ENCODE peak calls at places on chromosome 3, in ten cellular contexts. One of them, this sample, is unnamed.

GRCh38 chr3:101061312-101061711 is 68.1 kb upstream of the ABI3BP start:
- DNase-seq in HEK293T: no peak
- DNase-seq in pancreas: no peak
- DNase-seq in Right ventricle myocardium superior: no peak
- DNase-seq in NCI-H345: no peak
- DNase-seq in stimulated activated CD8-positive, alpha-beta memory T cell treated with anti-CD3 and anti-CD28 coated beads, Interleukin-2, amount 100 ng/mL, for 1 hour: no peak
- DNase-seq in activated CD8-positive, alpha-beta memory T cell treated with anti-CD3 and anti-CD28 coated beads for 48 hours: no peak
- DNase-seq in A549: no peak
- DNase-seq in mucosa of gallbladder: no peak
- DNase-seq in endothelial cell of umbilical vein: no peak
- DNase-seq in this sample: no peak

GRCh38 chr3:150370129-150370602 is 37.9 kb upstream of the TSC22D2 start:
- DNase-seq in pancreas: no peak
- DNase-seq in NCI-H345: no peak
- DNase-seq in mucosa of gallbladder: peak; percentile 58
- DNase-seq in activated CD8-positive, alpha-beta memory T cell treated with anti-CD3 and anti-CD28 coated beads for 48 hours: no peak
- DNase-seq in endothelial cell of umbilical vein: peak; percentile 91
- DNase-seq in stimulated activated CD8-positive, alpha-beta memory T cell treated with anti-CD3 and anti-CD28 coated beads, Interleukin-2, amount 100 ng/mL, for 1 hour: no peak
- DNase-seq in Right ventricle myocardium superior: no peak
- DNase-seq in HEK293T: peak; percentile 63
- DNase-seq in A549: peak; percentile 95
- DNase-seq in this sample: no peak

GRCh38 chr3:70973558-70973957 is 610.0 kb downstream of the FOXP1 start:
- DNase-seq in stimulated activated CD8-positive, alpha-beta memory T cell treated with anti-CD3 and anti-CD28 coated beads, Interleukin-2, amount 100 ng/mL, for 1 hour: no peak
- DNase-seq in mucosa of gallbladder: no peak
- DNase-seq in activated CD8-positive, alpha-beta memory T cell treated with anti-CD3 and anti-CD28 coated beads for 48 hours: no peak
- DNase-seq in endothelial cell of umbilical vein: no peak
- DNase-seq in HEK293T: no peak
- DNase-seq in Right ventricle myocardium superior: no peak
- DNase-seq in NCI-H345: no peak
- DNase-seq in A549: peak; percentile 30
- DNase-seq in pancreas: no peak
- DNase-seq in this sample: no peak

GRCh38 chr3:191473766-191474198 is 12.8 kb downstream of the PYDC2 start:
- DNase-seq in HEK293T: no peak
- DNase-seq in Right ventricle myocardium superior: no peak
- DNase-seq in pancreas: no peak
- DNase-seq in stimulated activated CD8-positive, alpha-beta memory T cell treated with anti-CD3 and anti-CD28 coated beads, Interleukin-2, amount 100 ng/mL, for 1 hour: no peak
- DNase-seq in activated CD8-positive, alpha-beta memory T cell treated with anti-CD3 and anti-CD28 coated beads for 48 hours: no peak
- DNase-seq in endothelial cell of umbilical vein: no peak
- DNase-seq in A549: no peak
- DNase-seq in NCI-H345: no peak
- DNase-seq in mucosa of gallbladder: no peak
- DNase-seq in this sample: no peak

GRCh38 chr3:195583831-195584542 is at the start of gene APOD:
- DNase-seq in mucosa of gallbladder: no peak
- DNase-seq in Right ventricle myocardium superior: peak; percentile 78
- DNase-seq in stimulated activated CD8-positive, alpha-beta memory T cell treated with anti-CD3 and anti-CD28 coated beads, Interleukin-2, amount 100 ng/mL, for 1 hour: no peak
- DNase-seq in HEK293T: no peak
- DNase-seq in A549: peak; percentile 25
- DNase-seq in NCI-H345: no peak
- DNase-seq in endothelial cell of umbilical vein: peak; percentile 48
- DNase-seq in activated CD8-positive, alpha-beta memory T cell treated with anti-CD3 and anti-CD28 coated beads for 48 hours: no peak
- DNase-seq in pancreas: no peak
- DNase-seq in this sample: no peak

GRCh38 chr3:168088106-168088722 is 7.5 kb downstream of the GOLIM4 start:
- DNase-seq in HEK293T: peak; percentile 25
- DNase-seq in activated CD8-positive, alpha-beta memory T cell treated with anti-CD3 and anti-CD28 coated beads for 48 hours: no peak
- DNase-seq in Right ventricle myocardium superior: no peak
- DNase-seq in endothelial cell of umbilical vein: no peak
- DNase-seq in mucosa of gallbladder: no peak
- DNase-seq in NCI-H345: no peak
- DNase-seq in A549: peak; percentile 27
- DNase-seq in pancreas: no peak
- DNase-seq in stimulated activated CD8-positive, alpha-beta memory T cell treated with anti-CD3 and anti-CD28 coated beads, Interleukin-2, amount 100 ng/mL, for 1 hour: no peak
- DNase-seq in this sample: peak; percentile 32

GRCh38 chr3:49628249-49628648 is 45.9 kb upstream of the APEH start:
- DNase-seq in pancreas: no peak
- DNase-seq in HEK293T: no peak
- DNase-seq in activated CD8-positive, alpha-beta memory T cell treated with anti-CD3 and anti-CD28 coated beads for 48 hours: no peak
- DNase-seq in stimulated activated CD8-positive, alpha-beta memory T cell treated with anti-CD3 and anti-CD28 coated beads, Interleukin-2, amount 100 ng/mL, for 1 hour: no peak
- DNase-seq in A549: no peak
- DNase-seq in NCI-H345: no peak
- DNase-seq in endothelial cell of umbilical vein: no peak
- DNase-seq in Right ventricle myocardium superior: no peak
- DNase-seq in mucosa of gallbladder: no peak
- DNase-seq in this sample: no peak

GRCh38 chr3:185746470-185746869 is 78.4 kb downstream of the IGF2BP2 start:
- DNase-seq in endothelial cell of umbilical vein: peak; percentile 54
- DNase-seq in HEK293T: no peak
- DNase-seq in mucosa of gallbladder: no peak
- DNase-seq in Right ventricle myocardium superior: no peak
- DNase-seq in A549: no peak
- DNase-seq in NCI-H345: no peak
- DNase-seq in activated CD8-positive, alpha-beta memory T cell treated with anti-CD3 and anti-CD28 coated beads for 48 hours: no peak
- DNase-seq in stimulated activated CD8-positive, alpha-beta memory T cell treated with anti-CD3 and anti-CD28 coated beads, Interleukin-2, amount 100 ng/mL, for 1 hour: no peak
- DNase-seq in pancreas: no peak
- DNase-seq in this sample: no peak

GRCh38 chr3:157238527-157238926 is 78.6 kb upstream of the CCNL1 start:
- DNase-seq in NCI-H345: no peak
- DNase-seq in activated CD8-positive, alpha-beta memory T cell treated with anti-CD3 and anti-CD28 coated beads for 48 hours: no peak
- DNase-seq in Right ventricle myocardium superior: no peak
- DNase-seq in stimulated activated CD8-positive, alpha-beta memory T cell treated with anti-CD3 and anti-CD28 coated beads, Interleukin-2, amount 100 ng/mL, for 1 hour: no peak
- DNase-seq in mucosa of gallbladder: no peak
- DNase-seq in HEK293T: no peak
- DNase-seq in A549: no peak
- DNase-seq in pancreas: no peak
- DNase-seq in endothelial cell of umbilical vein: no peak
- DNase-seq in this sample: no peak

GRCh38 chr3:8500966-8501365 is 657 bp upstream of the LMCD1 start:
- DNase-seq in stimulated activated CD8-positive, alpha-beta memory T cell treated with anti-CD3 and anti-CD28 coated beads, Interleukin-2, amount 100 ng/mL, for 1 hour: no peak
- DNase-seq in pancreas: no peak
- DNase-seq in A549: no peak
- DNase-seq in Right ventricle myocardium superior: no peak
- DNase-seq in HEK293T: no peak
- DNase-seq in endothelial cell of umbilical vein: no peak
- DNase-seq in NCI-H345: no peak
- DNase-seq in mucosa of gallbladder: no peak
- DNase-seq in activated CD8-positive, alpha-beta memory T cell treated with anti-CD3 and anti-CD28 coated beads for 48 hours: no peak
- DNase-seq in this sample: no peak

GRCh38 chr3:118108176-118108575 is 926.5 kb downstream of the IGSF11 start:
- DNase-seq in NCI-H345: no peak
- DNase-seq in activated CD8-positive, alpha-beta memory T cell treated with anti-CD3 and anti-CD28 coated beads for 48 hours: no peak
- DNase-seq in HEK293T: no peak
- DNase-seq in stimulated activated CD8-positive, alpha-beta memory T cell treated with anti-CD3 and anti-CD28 coated beads, Interleukin-2, amount 100 ng/mL, for 1 hour: no peak
- DNase-seq in endothelial cell of umbilical vein: no peak
- DNase-seq in mucosa of gallbladder: no peak
- DNase-seq in A549: no peak
- DNase-seq in pancreas: no peak
- DNase-seq in Right ventricle myocardium superior: no peak
- DNase-seq in this sample: no peak

GRCh38 chr3:104990758-104991157 is 376.0 kb upstream of the ALCAM start:
- DNase-seq in activated CD8-positive, alpha-beta memory T cell treated with anti-CD3 and anti-CD28 coated beads for 48 hours: no peak
- DNase-seq in NCI-H345: no peak
- DNase-seq in stimulated activated CD8-positive, alpha-beta memory T cell treated with anti-CD3 and anti-CD28 coated beads, Interleukin-2, amount 100 ng/mL, for 1 hour: no peak
- DNase-seq in HEK293T: no peak
- DNase-seq in Right ventricle myocardium superior: no peak
- DNase-seq in endothelial cell of umbilical vein: no peak
- DNase-seq in A549: no peak
- DNase-seq in pancreas: no peak
- DNase-seq in mucosa of gallbladder: no peak
- DNase-seq in this sample: no peak

GRCh38 chr3:192867645-192868044 is 50.0 kb downstream of the MB21D2 start:
- DNase-seq in endothelial cell of umbilical vein: no peak
- DNase-seq in pancreas: no peak
- DNase-seq in activated CD8-positive, alpha-beta memory T cell treated with anti-CD3 and anti-CD28 coated beads for 48 hours: no peak
- DNase-seq in HEK293T: no peak
- DNase-seq in Right ventricle myocardium superior: no peak
- DNase-seq in mucosa of gallbladder: no peak
- DNase-seq in A549: no peak
- DNase-seq in stimulated activated CD8-positive, alpha-beta memory T cell treated with anti-CD3 and anti-CD28 coated beads, Interleukin-2, amount 100 ng/mL, for 1 hour: no peak
- DNase-seq in NCI-H345: no peak
- DNase-seq in this sample: no peak

GRCh38 chr3:126472277-126473006 is 3.2 kb downstream of the ZXDC start:
- DNase-seq in endothelial cell of umbilical vein: peak; percentile 88
- DNase-seq in HEK293T: peak; percentile 41
- DNase-seq in mucosa of gallbladder: peak; percentile 45
- DNase-seq in Right ventricle myocardium superior: peak; percentile 73
- DNase-seq in stimulated activated CD8-positive, alpha-beta memory T cell treated with anti-CD3 and anti-CD28 coated beads, Interleukin-2, amount 100 ng/mL, for 1 hour: no peak
- DNase-seq in activated CD8-positive, alpha-beta memory T cell treated with anti-CD3 and anti-CD28 coated beads for 48 hours: no peak
- DNase-seq in A549: peak; percentile 73
- DNase-seq in NCI-H345: peak; percentile 68
- DNase-seq in pancreas: peak; percentile 55
- DNase-seq in this sample: no peak

GRCh38 chr3:181718416-181718815 is 6.7 kb downstream of the SOX2 start:
- DNase-seq in pancreas: no peak
- DNase-seq in NCI-H345: no peak
- DNase-seq in HEK293T: no peak
- DNase-seq in Right ventricle myocardium superior: no peak
- DNase-seq in A549: no peak
- DNase-seq in mucosa of gallbladder: no peak
- DNase-seq in activated CD8-positive, alpha-beta memory T cell treated with anti-CD3 and anti-CD28 coated beads for 48 hours: no peak
- DNase-seq in stimulated activated CD8-positive, alpha-beta memory T cell treated with anti-CD3 and anti-CD28 coated beads, Interleukin-2, amount 100 ng/mL, for 1 hour: no peak
- DNase-seq in endothelial cell of umbilical vein: no peak
- DNase-seq in this sample: no peak

GRCh38 chr3:181782306-181782924 is 70.7 kb downstream of the SOX2 start:
- DNase-seq in HEK293T: no peak
- DNase-seq in stimulated activated CD8-positive, alpha-beta memory T cell treated with anti-CD3 and anti-CD28 coated beads, Interleukin-2, amount 100 ng/mL, for 1 hour: no peak
- DNase-seq in pancreas: no peak
- DNase-seq in NCI-H345: no peak
- DNase-seq in A549: peak; percentile 67
- DNase-seq in activated CD8-positive, alpha-beta memory T cell treated with anti-CD3 and anti-CD28 coated beads for 48 hours: no peak
- DNase-seq in endothelial cell of umbilical vein: peak; percentile 58
- DNase-seq in Right ventricle myocardium superior: no peak
- DNase-seq in mucosa of gallbladder: no peak
- DNase-seq in this sample: no peak

GRCh38 chr3:170692720-170693119 is 106.8 kb upstream of the SLC7A14 start:
- DNase-seq in HEK293T: no peak
- DNase-seq in A549: no peak
- DNase-seq in endothelial cell of umbilical vein: no peak
- DNase-seq in stimulated activated CD8-positive, alpha-beta memory T cell treated with anti-CD3 and anti-CD28 coated beads, Interleukin-2, amount 100 ng/mL, for 1 hour: no peak
- DNase-seq in mucosa of gallbladder: no peak
- DNase-seq in pancreas: no peak
- DNase-seq in NCI-H345: no peak
- DNase-seq in activated CD8-positive, alpha-beta memory T cell treated with anti-CD3 and anti-CD28 coated beads for 48 hours: no peak
- DNase-seq in Right ventricle myocardium superior: no peak
- DNase-seq in this sample: no peak

GRCh38 chr3:129827765-129828164 is 65.7 kb downstream of the TMCC1 start:
- DNase-seq in activated CD8-positive, alpha-beta memory T cell treated with anti-CD3 and anti-CD28 coated beads for 48 hours: no peak
- DNase-seq in mucosa of gallbladder: no peak
- DNase-seq in pancreas: no peak
- DNase-seq in NCI-H345: no peak
- DNase-seq in A549: no peak
- DNase-seq in endothelial cell of umbilical vein: no peak
- DNase-seq in stimulated activated CD8-positive, alpha-beta memory T cell treated with anti-CD3 and anti-CD28 coated beads, Interleukin-2, amount 100 ng/mL, for 1 hour: no peak
- DNase-seq in Right ventricle myocardium superior: no peak
- DNase-seq in HEK293T: no peak
- DNase-seq in this sample: peak; percentile 7

GRCh38 chr3:37967252-37967881 is 23.2 kb upstream of the VILL start:
- DNase-seq in Right ventricle myocardium superior: peak; percentile 76
- DNase-seq in pancreas: peak; percentile 58
- DNase-seq in mucosa of gallbladder: peak; percentile 75
- DNase-seq in HEK293T: peak; percentile 76
- DNase-seq in stimulated activated CD8-positive, alpha-beta memory T cell treated with anti-CD3 and anti-CD28 coated beads, Interleukin-2, amount 100 ng/mL, for 1 hour: peak; percentile 16
- DNase-seq in A549: peak; percentile 74
- DNase-seq in endothelial cell of umbilical vein: peak; percentile 65
- DNase-seq in activated CD8-positive, alpha-beta memory T cell treated with anti-CD3 and anti-CD28 coated beads for 48 hours: peak; percentile 26
- DNase-seq in NCI-H345: peak; percentile 17
- DNase-seq in this sample: peak; percentile 44

GRCh38 chr3:61954097-61954528 is 392.7 kb downstream of the PTPRG start:
- DNase-seq in endothelial cell of umbilical vein: no peak
- DNase-seq in stimulated activated CD8-positive, alpha-beta memory T cell treated with anti-CD3 and anti-CD28 coated beads, Interleukin-2, amount 100 ng/mL, for 1 hour: no peak
- DNase-seq in activated CD8-positive, alpha-beta memory T cell treated with anti-CD3 and anti-CD28 coated beads for 48 hours: no peak
- DNase-seq in HEK293T: no peak
- DNase-seq in NCI-H345: no peak
- DNase-seq in Right ventricle myocardium superior: no peak
- DNase-seq in A549: no peak
- DNase-seq in pancreas: no peak
- DNase-seq in mucosa of gallbladder: no peak
- DNase-seq in this sample: no peak

GRCh38 chr3:37765591-37766219 is 96.0 kb upstream of the CTDSPL start:
- DNase-seq in activated CD8-positive, alpha-beta memory T cell treated with anti-CD3 and anti-CD28 coated beads for 48 hours: no peak
- DNase-seq in A549: no peak
- DNase-seq in stimulated activated CD8-positive, alpha-beta memory T cell treated with anti-CD3 and anti-CD28 coated beads, Interleukin-2, amount 100 ng/mL, for 1 hour: no peak
- DNase-seq in mucosa of gallbladder: peak; percentile 47
- DNase-seq in NCI-H345: no peak
- DNase-seq in endothelial cell of umbilical vein: no peak
- DNase-seq in Right ventricle myocardium superior: peak; percentile 57
- DNase-seq in HEK293T: no peak
- DNase-seq in pancreas: no peak
- DNase-seq in this sample: no peak

GRCh38 chr3:8445861-8446260 is 55.8 kb upstream of the LMCD1 start:
- DNase-seq in NCI-H345: no peak
- DNase-seq in mucosa of gallbladder: no peak
- DNase-seq in Right ventricle myocardium superior: no peak
- DNase-seq in activated CD8-positive, alpha-beta memory T cell treated with anti-CD3 and anti-CD28 coated beads for 48 hours: no peak
- DNase-seq in stimulated activated CD8-positive, alpha-beta memory T cell treated with anti-CD3 and anti-CD28 coated beads, Interleukin-2, amount 100 ng/mL, for 1 hour: no peak
- DNase-seq in pancreas: no peak
- DNase-seq in A549: peak; percentile 82
- DNase-seq in HEK293T: no peak
- DNase-seq in endothelial cell of umbilical vein: peak; percentile 99
- DNase-seq in this sample: no peak

GRCh38 chr3:63442918-63443317 is 164.8 kb downstream of the SYNPR start:
- DNase-seq in pancreas: no peak
- DNase-seq in Right ventricle myocardium superior: no peak
- DNase-seq in A549: no peak
- DNase-seq in mucosa of gallbladder: no peak
- DNase-seq in activated CD8-positive, alpha-beta memory T cell treated with anti-CD3 and anti-CD28 coated beads for 48 hours: no peak
- DNase-seq in HEK293T: no peak
- DNase-seq in endothelial cell of umbilical vein: no peak
- DNase-seq in NCI-H345: no peak
- DNase-seq in stimulated activated CD8-positive, alpha-beta memory T cell treated with anti-CD3 and anti-CD28 coated beads, Interleukin-2, amount 100 ng/mL, for 1 hour: no peak
- DNase-seq in this sample: no peak

GRCh38 chr3:7309707-7310106 is 448.8 kb downstream of the GRM7 start:
- DNase-seq in Right ventricle myocardium superior: peak; percentile 66
- DNase-seq in activated CD8-positive, alpha-beta memory T cell treated with anti-CD3 and anti-CD28 coated beads for 48 hours: no peak
- DNase-seq in stimulated activated CD8-positive, alpha-beta memory T cell treated with anti-CD3 and anti-CD28 coated beads, Interleukin-2, amount 100 ng/mL, for 1 hour: no peak
- DNase-seq in A549: no peak
- DNase-seq in mucosa of gallbladder: peak; percentile 70
- DNase-seq in pancreas: peak; percentile 14
- DNase-seq in HEK293T: no peak
- DNase-seq in endothelial cell of umbilical vein: peak; percentile 98
- DNase-seq in NCI-H345: no peak
- DNase-seq in this sample: no peak

GRCh38 chr3:132660056-132660744 is at the start of gene UBA5:
- DNase-seq in stimulated activated CD8-positive, alpha-beta memory T cell treated with anti-CD3 and anti-CD28 coated beads, Interleukin-2, amount 100 ng/mL, for 1 hour: peak; percentile 36
- DNase-seq in Right ventricle myocardium superior: peak; percentile 81
- DNase-seq in mucosa of gallbladder: peak; percentile 55
- DNase-seq in endothelial cell of umbilical vein: peak; percentile 72
- DNase-seq in HEK293T: peak; percentile 58
- DNase-seq in A549: peak; percentile 71
- DNase-seq in activated CD8-positive, alpha-beta memory T cell treated with anti-CD3 and anti-CD28 coated beads for 48 hours: peak; percentile 58
- DNase-seq in pancreas: peak; percentile 69
- DNase-seq in NCI-H345: peak; percentile 61
- DNase-seq in this sample: peak; percentile 78

GRCh38 chr3:172307143-172307560 is 141.1 kb downstream of the GHSR start:
- DNase-seq in pancreas: no peak
- DNase-seq in stimulated activated CD8-positive, alpha-beta memory T cell treated with anti-CD3 and anti-CD28 coated beads, Interleukin-2, amount 100 ng/mL, for 1 hour: no peak
- DNase-seq in mucosa of gallbladder: no peak
- DNase-seq in endothelial cell of umbilical vein: no peak
- DNase-seq in HEK293T: no peak
- DNase-seq in activated CD8-positive, alpha-beta memory T cell treated with anti-CD3 and anti-CD28 coated beads for 48 hours: no peak
- DNase-seq in Right ventricle myocardium superior: no peak
- DNase-seq in A549: peak; percentile 30
- DNase-seq in NCI-H345: no peak
- DNase-seq in this sample: no peak

GRCh38 chr3:170740726-170741591 is 129.0 kb downstream of the RPL22L1 start:
- DNase-seq in NCI-H345: peak; percentile 69
- DNase-seq in stimulated activated CD8-positive, alpha-beta memory T cell treated with anti-CD3 and anti-CD28 coated beads, Interleukin-2, amount 100 ng/mL, for 1 hour: no peak
- DNase-seq in A549: peak; percentile 50
- DNase-seq in pancreas: no peak
- DNase-seq in activated CD8-positive, alpha-beta memory T cell treated with anti-CD3 and anti-CD28 coated beads for 48 hours: no peak
- DNase-seq in endothelial cell of umbilical vein: no peak
- DNase-seq in Right ventricle myocardium superior: peak; percentile 68
- DNase-seq in mucosa of gallbladder: peak; percentile 21
- DNase-seq in HEK293T: no peak
- DNase-seq in this sample: no peak

This sample was measured in B cell.